ENCODE peak calls at places on chromosome 20, in eight cellular contexts. W is HCT116, R is IMR-90, N is esophagus muscularis mucosa, O is spleen, S is ovary, U is tibial nerve, L is right lobe of liver. I is an unnamed sample. For H3K4me1, the result is how much of the 10 kb centered on the place peaks cover.

GRCh38 chr20:16599257-16599656 is 26.0 kb upstream of the KIF16B start:
- DNase-seq in W (no peak), R (no peak), N (no peak), O (no peak), S (no peak), U (no peak), L (no peak), I (no peak)

GRCh38 chr20:12570371-12570770 is 438.4 kb upstream of the SPTLC3 start:
- DNase-seq in W (no peak), R (no peak), N (no peak), O (no peak), S (no peak), U (no peak), L (no peak), I (no peak)

GRCh38 chr20:62693523-62693922 is 15.1 kb upstream of the NTSR1 start:
- DNase-seq in W (no peak), R (no peak), N (no peak), O (no peak), S (no peak), U (no peak), L (no peak), I (no peak)

GRCh38 chr20:8853805-8854338 is 215.0 kb upstream of the PLCB4 start:
- DNase-seq in W (peak), R (peak), N (no peak), O (no peak), S (no peak), U (no peak), L (no peak), I (peak)

GRCh38 chr20:38863024-38863851 is 57.7 kb downstream of the PPP1R16B start:
- DNase-seq in W (no peak), R (no peak), N (no peak), O (no peak), S (no peak), U (no peak), L (no peak), I (no peak)

GRCh38 chr20:25319241-25320034 is 71.2 kb downstream of the ABHD12 start:
- DNase-seq in W (no peak), R (no peak), N (no peak), O (peak), S (no peak), U (no peak), L (peak), I (no peak)

GRCh38 chr20:12965212-12965879 is 43.4 kb upstream of the SPTLC3 start:
- DNase-seq in W (no peak), R (no peak), N (no peak), O (no peak), S (no peak), U (no peak), L (no peak), I (no peak)

GRCh38 chr20:13220857-13221297 is at the start of gene ISM1:
- DNase-seq in W (no peak), R (no peak), N (no peak), O (peak), S (no peak), U (no peak), L (peak), I (no peak)

GRCh38 chr20:52820641-52821292 is 151.4 kb upstream of the TSHZ2 start:
- DNase-seq in W (no peak), R (no peak), N (no peak), O (no peak), S (no peak), U (no peak), L (no peak), I (no peak)

GRCh38 chr20:60057123-60057865 is 99.1 kb downstream of the CDH26 start:
- DNase-seq in W (peak), R (peak), N (no peak), O (peak), S (peak), U (no peak), L (peak), I (peak)

GRCh38 chr20:1894951-1895673 is at the start of gene SIRPA:
- DNase-seq in W (no peak), R (peak), N (peak), O (peak), S (peak), U (no peak), L (peak), I (peak)

GRCh38 chr20:32079655-32080109 is 27.6 kb downstream of the HCK start:
- DNase-seq in W (peak), R (no peak), N (no peak), O (no peak), S (no peak), U (no peak), L (no peak), I (no peak)

GRCh38 chr20:19519461-19519860 is 238.6 kb upstream of the RIN2 start:
- DNase-seq in W (no peak), R (no peak), N (no peak), O (no peak), S (no peak), U (no peak), L (no peak), I (no peak)

GRCh38 chr20:23626040-23626620 is 11.6 kb downstream of the CST3 start:
- DNase-seq in W (no peak), R (no peak), N (peak), O (no peak), S (no peak), U (peak), L (no peak), I (no peak)

GRCh38 chr20:33666293-33667244 is at the start of gene ACTL10:
- DNase-seq in W (no peak), R (peak), N (peak), O (peak), S (peak), U (peak), L (peak), I (peak)

GRCh38 chr20:61940491-61940890 is 125.2 kb downstream of the TAF4 start:
- DNase-seq in W (no peak), R (no peak), N (no peak), O (no peak), S (no peak), U (no peak), L (no peak), I (no peak)

GRCh38 chr20:44056010-44056698 is 130.8 kb downstream of the JPH2 start:
- DNase-seq in W (no peak), R (no peak), N (peak), O (no peak), S (no peak), U (no peak), L (peak), I (no peak)

GRCh38 chr20:62737271-62737761 is 28.7 kb downstream of the NTSR1 start:
- DNase-seq in W (no peak), R (no peak), N (no peak), O (peak), S (no peak), U (no peak), L (no peak), I (no peak)

GRCh38 chr20:41998539-41999341 is 380.6 kb upstream of the CHD6 start:
- DNase-seq in W (no peak), R (no peak), N (peak), O (peak), S (no peak), U (no peak), L (no peak), I (no peak)

GRCh38 chr20:17617212-17617867 is 47.5 kb downstream of the DSTN start:
- DNase-seq in W (peak), R (no peak), N (no peak), O (peak), S (peak), U (no peak), L (peak), I (peak)

GRCh38 chr20:771741-772464 is 3.6 kb upstream of the SLC52A3 start:
- DNase-seq in W (no peak), R (no peak), N (no peak), O (no peak), S (no peak), U (no peak), L (no peak), I (no peak)

GRCh38 chr20:42611423-42611822 is 578.3 kb downstream of the PTPRT start:
- DNase-seq in W (no peak), R (no peak), N (no peak), O (no peak), S (no peak), U (no peak), L (no peak), I (no peak)

GRCh38 chr20:24004470-24004869 is 15.9 kb upstream of the GGTLC1 start:
- DNase-seq in W (no peak), R (no peak), N (no peak), O (peak), S (no peak), U (no peak), L (no peak), I (no peak)

GRCh38 chr20:38181207-38181693 is 16.2 kb upstream of the TGM2 start:
- DNase-seq in W (no peak), R (no peak), N (no peak), O (no peak), S (no peak), U (no peak), L (no peak), I (no peak)

GRCh38 chr20:23920936-23921335 is 41.4 kb upstream of the CST5 start:
- DNase-seq in W (no peak), R (no peak), N (peak), O (no peak), S (no peak), U (no peak), L (no peak), I (no peak)

GRCh38 chr20:41173791-41174341 is 36.5 kb downstream of the PLCG1 start:
- DNase-seq in W (no peak), R (no peak), N (no peak), O (peak), S (no peak), U (no peak), L (no peak), I (peak)

GRCh38 chr20:63505281-63505680 is 6.4 kb upstream of the EEF1A2 start:
- DNase-seq in W (no peak), R (no peak), N (no peak), O (no peak), S (no peak), U (no peak), L (no peak), I (no peak)

GRCh38 chr20:43984587-43984986 is 69.9 kb downstream of the TOX2 start:
- DNase-seq in W (no peak), R (no peak), N (no peak), O (no peak), S (no peak), U (no peak), L (no peak), I (no peak)

GRCh38 chr20:12941025-12941424 is 67.7 kb upstream of the SPTLC3 start:
- DNase-seq in W (no peak), R (no peak), N (no peak), O (no peak), S (no peak), U (no peak), L (no peak), I (no peak)

GRCh38 chr20:15916623-15917022 is 656.6 kb downstream of the KIF16B start:
- DNase-seq in W (no peak), R (no peak), N (peak), O (no peak), S (no peak), U (no peak), L (no peak), I (no peak)

GRCh38 chr20:2468581-2469407 is 1.8 kb downstream of the SNRPB start:
- DNase-seq in W (no peak), R (peak), N (peak), O (no peak), S (no peak), U (no peak), L (no peak), I (no peak)

GRCh38 chr20:24163501-24163900 is 174.9 kb upstream of the GGTLC1 start:
- DNase-seq in W (no peak), R (no peak), N (no peak), O (no peak), S (no peak), U (no peak), L (no peak), I (no peak)

GRCh38 chr20:54469293-54469692 is 6.1 kb upstream of the DOK5 start:
- DNase-seq in W (no peak), R (no peak), N (no peak), O (no peak), S (no peak), U (no peak), L (no peak), I (no peak)

GRCh38 chr20:34389206-34389953 is 26.3 kb downstream of the ITCH start:
- DNase-seq in W (no peak), R (no peak), N (no peak), O (no peak), S (no peak), U (no peak), L (no peak), I (no peak)

GRCh38 chr20:12207875-12208274 is 290.2 kb downstream of the BTBD3 start:
- DNase-seq in W (peak), R (peak), N (no peak), O (no peak), S (no peak), U (no peak), L (peak), I (no peak)

GRCh38 chr20:18662279-18662678 is 74.4 kb downstream of the DTD1 start:
- DNase-seq in W (no peak), R (no peak), N (no peak), O (no peak), S (no peak), U (no peak), L (no peak), I (no peak)

GRCh38 chr20:840858-841567 is 7.5 kb downstream of the FAM110A start:
- DNase-seq in W (no peak), R (no peak), N (no peak), O (peak), S (no peak), U (no peak), L (peak), I (peak)

GRCh38 chr20:25309395-25310267 is 61.7 kb downstream of the PYGB start:
- DNase-seq in W (peak), R (peak), N (no peak), O (peak), S (peak), U (peak), L (no peak), I (no peak)

GRCh38 chr20:43824279-43824678 is 90.4 kb upstream of the TOX2 start:
- DNase-seq in W (no peak), R (no peak), N (peak), O (peak), S (no peak), U (no peak), L (peak), I (no peak)

GRCh38 chr20:7346026-7346425 is 578.5 kb downstream of the BMP2 start:
- DNase-seq in W (no peak), R (no peak), N (no peak), O (no peak), S (no peak), U (no peak), L (no peak), I (no peak)

GRCh38 chr20:50339196-50339901 is 148.7 kb downstream of the CEBPB start:
- DNase-seq in W (no peak), R (peak), N (no peak), O (peak), S (no peak), U (no peak), L (no peak), I (no peak)
- H3K4me1 ChIP-seq in W (under half), R (under half), N (under half), O (under half), S (under half), U (under half), L (under half), I (under half)

GRCh38 chr20:21902391-21902790 is 196.9 kb downstream of the PAX1 start:
- DNase-seq in W (no peak), R (no peak), N (no peak), O (no peak), S (no peak), U (no peak), L (no peak), I (no peak)
- TF ChIP-seq POLR2A in W (no peak), R (no peak), N (no peak), O (no peak), S (no peak), U (no peak), L (no peak), I (no peak)

GRCh38 chr20:5172167-5172586 is 45.4 kb downstream of the CDS2 start:
- DNase-seq in W (no peak), R (no peak), N (no peak), O (no peak), S (no peak), U (no peak), L (no peak), I (no peak)
- H3K4me1 ChIP-seq in W (under half), R (under half), N (half or more), O (under half), S (under half), U (under half), L (under half), I (under half)

DNA sequence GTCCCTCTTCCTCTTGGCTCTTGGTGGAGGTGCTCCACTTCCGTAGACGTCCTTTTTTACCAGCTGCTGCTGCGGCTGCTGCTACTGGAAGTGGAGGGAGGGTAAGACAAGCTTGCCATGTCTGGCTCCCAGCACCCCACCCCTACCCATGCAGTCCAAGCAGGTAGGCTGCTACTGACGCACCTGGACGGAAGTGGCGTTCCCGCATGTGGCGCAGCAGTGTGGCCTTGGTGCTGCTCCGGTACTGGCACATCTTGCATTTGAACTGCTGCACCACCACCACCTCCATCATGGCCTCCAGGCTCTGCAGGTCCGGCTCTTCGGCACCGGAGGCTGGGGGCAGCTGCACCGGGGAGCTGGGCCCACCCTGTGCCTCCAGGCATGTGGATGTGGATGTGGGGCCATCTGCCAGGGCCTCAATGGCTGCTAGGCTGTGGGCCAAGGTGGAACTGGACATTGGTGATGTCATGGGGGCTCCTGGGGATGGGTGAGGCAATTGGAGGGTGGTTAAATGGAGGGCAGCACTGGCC is 4.4 kb downstream of the ZNF335 start:
- DNase-seq in W (no peak), R (no peak), N (no peak), O (no peak), S (no peak), U (no peak), L (peak), I (no peak)
- TF ChIP-seq POLR2A in W (no peak), R (no peak), N (no peak), O (no peak), S (no peak), U (no peak), L (no peak), I (no peak)

GRCh38 chr20:36891211-36891610 is 15.3 kb downstream of the TLDC2 start:
- DNase-seq in W (no peak), R (no peak), N (no peak), O (no peak), S (no peak), U (no peak), L (no peak), I (no peak)

GRCh38 chr20:36887779-36888133 is 11.8 kb downstream of the TLDC2 start:
- DNase-seq in W (no peak), R (no peak), N (no peak), O (no peak), S (no peak), U (no peak), L (no peak), I (no peak)

GRCh38 chr20:36888880-36889516 is 13.1 kb downstream of the TLDC2 start:
- DNase-seq in W (no peak), R (no peak), N (no peak), O (no peak), S (no peak), U (no peak), L (no peak), I (no peak)

GRCh38 chr20:36893801-36894200 is 17.9 kb downstream of the TLDC2 start:
- DNase-seq in W (no peak), R (no peak), N (no peak), O (no peak), S (no peak), U (no peak), L (no peak), I (no peak)

DNA sequence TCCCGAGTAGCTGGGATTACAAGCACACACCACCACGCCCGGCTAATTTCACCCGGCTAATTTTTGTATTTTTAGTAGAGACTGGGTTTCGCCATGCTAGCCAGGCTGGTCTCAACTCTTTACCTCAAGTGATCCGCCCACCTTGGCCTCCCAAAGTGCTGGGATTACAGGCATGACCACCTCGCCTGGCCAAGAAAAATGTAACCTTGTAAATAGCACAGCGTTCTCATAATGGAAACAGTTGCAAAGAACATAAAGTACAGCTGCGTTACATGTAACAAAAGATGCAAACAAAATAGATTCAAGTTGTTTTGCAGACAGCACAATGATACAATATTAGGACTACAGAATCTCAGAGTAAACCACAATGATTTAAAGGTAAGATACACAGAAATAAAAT is 14.6 kb downstream of the TLDC2 start:
- DNase-seq in W (no peak), R (no peak), N (no peak), O (no peak), S (no peak), U (no peak), L (no peak), I (peak)
- H3K4me1 ChIP-seq in W (under half), R (under half), N (under half), O (under half), S (under half), U (under half), L (under half), I (under half)

DNA sequence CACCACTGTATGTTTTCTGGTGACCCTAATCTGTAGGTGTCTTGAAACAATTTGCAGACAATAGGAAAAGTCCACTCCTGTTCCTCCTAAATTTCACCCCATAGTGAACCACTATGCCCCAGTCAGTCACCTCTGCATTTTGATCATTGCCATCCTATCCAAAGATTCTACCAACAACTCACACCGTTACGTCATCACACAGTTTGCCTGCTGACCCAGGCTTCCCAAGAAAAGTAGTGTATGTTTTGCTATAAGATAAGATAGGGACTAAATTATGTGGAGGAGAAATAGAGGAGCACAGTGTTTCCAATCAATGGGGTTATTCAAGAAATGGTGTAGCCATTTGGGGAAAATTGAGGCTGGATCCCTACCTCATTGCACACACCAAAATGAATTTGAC is 58.8 kb downstream of the GNAS start:
- DNase-seq in W (no peak), R (no peak), N (peak), O (no peak), S (no peak), U (no peak), L (no peak), I (no peak)
- TF ChIP-seq POLR2A in W (no peak), R (no peak), N (no peak), O (no peak), S (no peak), U (no peak), L (no peak), I (no peak)

GRCh38 chr20:46084805-46085792 is 4.7 kb downstream of the NCOA5 start:
- DNase-seq in W (no peak), R (peak), N (peak), O (no peak), S (no peak), U (no peak), L (no peak), I (no peak)
- H3K4me1 ChIP-seq in W (under half), R (under half), N (half or more), O (under half), S (under half), U (half or more), L (under half), I (under half)